ENCODE peak calls at places on chromosome 11, in nine cellular contexts. M is uterus, Z is fibroblast of the aortic adventitia, Y is brain microvascular endothelial cell, R is nephron progenitor cell, Q is left ventricle myocardium inferior, I is psoas muscle, K is natural killer cell, N is Peyer's patch. P is an unnamed sample.

GRCh38 chr11:6568191-6568918 is 35.1 kb downstream of the RRP8 start:
- DNase-seq in M (no peak), Z (peak; percentile 85), Y (peak; percentile 45), R (no peak), Q (peak; percentile 51), I (no peak), K (no peak), N (no peak), P (no peak)

GRCh38 chr11:109401532-109401931 is 20.5 kb upstream of the C11orf87 start:
- DNase-seq in M (no peak), Z (peak; percentile 25), Y (no peak), R (no peak), Q (no peak), I (no peak), K (no peak), N (no peak), P (no peak)

GRCh38 chr11:85685820-85686459 is at the start of gene CCDC89:
- DNase-seq in M (peak; percentile 93), Z (peak; percentile 99), Y (peak; percentile 98), R (no peak), Q (peak; percentile 77), I (peak; percentile 66), K (no peak), N (no peak), P (peak; percentile 76)

GRCh38 chr11:59611570-59612565 is 3.7 kb downstream of the OSBP start:
- DNase-seq in M (no peak), Z (peak; percentile 28), Y (no peak), R (no peak), Q (no peak), I (no peak), K (no peak), N (no peak), P (no peak)

GRCh38 chr11:114077482-114078305 is 18.2 kb downstream of the ZBTB16 start:
- DNase-seq in M (no peak), Z (no peak), Y (no peak), R (no peak), Q (no peak), I (no peak), K (peak; percentile 18), N (peak; percentile 64), P (no peak)

GRCh38 chr11:69076129-69076791 is 27.5 kb downstream of the TPCN2 start:
- DNase-seq in M (no peak), Z (no peak), Y (peak; percentile 38), R (no peak), Q (no peak), I (no peak), K (no peak), N (no peak), P (no peak)

GRCh38 chr11:35549787-35550186 is 24.4 kb upstream of the PAMR1 start:
- DNase-seq in M (no peak), Z (peak; percentile 95), Y (peak; percentile 97), R (peak; percentile 18), Q (no peak), I (no peak), K (no peak), N (no peak), P (no peak)

GRCh38 chr11:35021589-35021988 is 105.2 kb downstream of the PDHX start:
- DNase-seq in M (no peak), Z (no peak), Y (no peak), R (no peak), Q (no peak), I (no peak), K (no peak), N (no peak), P (no peak)

GRCh38 chr11:125398475-125398874 is 97.6 kb downstream of the FEZ1 start:
- DNase-seq in M (no peak), Z (no peak), Y (no peak), R (no peak), Q (no peak), I (no peak), K (no peak), N (no peak), P (no peak)

GRCh38 chr11:119797736-119798135 is 68.7 kb upstream of the NECTIN1 start:
- DNase-seq in M (no peak), Z (no peak), Y (no peak), R (peak; percentile 36), Q (no peak), I (no peak), K (no peak), N (no peak), P (no peak)

GRCh38 chr11:81749245-81749644 is 984.4 kb downstream of the FAM181B start:
- DNase-seq in M (no peak), Z (no peak), Y (no peak), R (no peak), Q (no peak), I (no peak), K (no peak), N (no peak), P (no peak)

GRCh38 chr11:87252869-87253268 is 215.1 kb downstream of the TMEM135 start:
- DNase-seq in M (no peak), Z (no peak), Y (no peak), R (no peak), Q (no peak), I (no peak), K (no peak), N (no peak), P (no peak)

GRCh38 chr11:6319879-6320410 is 356 bp downstream of the CAVIN3 start:
- DNase-seq in M (peak; percentile 95), Z (peak; percentile 96), Y (peak; percentile 91), R (peak; percentile 60), Q (peak; percentile 96), I (peak; percentile 86), K (no peak), N (peak; percentile 35), P (peak; percentile 62)

GRCh38 chr11:76419896-76420295 is 24.9 kb upstream of the EMSY start:
- DNase-seq in M (no peak), Z (no peak), Y (no peak), R (no peak), Q (no peak), I (no peak), K (no peak), N (no peak), P (no peak)

DNA sequence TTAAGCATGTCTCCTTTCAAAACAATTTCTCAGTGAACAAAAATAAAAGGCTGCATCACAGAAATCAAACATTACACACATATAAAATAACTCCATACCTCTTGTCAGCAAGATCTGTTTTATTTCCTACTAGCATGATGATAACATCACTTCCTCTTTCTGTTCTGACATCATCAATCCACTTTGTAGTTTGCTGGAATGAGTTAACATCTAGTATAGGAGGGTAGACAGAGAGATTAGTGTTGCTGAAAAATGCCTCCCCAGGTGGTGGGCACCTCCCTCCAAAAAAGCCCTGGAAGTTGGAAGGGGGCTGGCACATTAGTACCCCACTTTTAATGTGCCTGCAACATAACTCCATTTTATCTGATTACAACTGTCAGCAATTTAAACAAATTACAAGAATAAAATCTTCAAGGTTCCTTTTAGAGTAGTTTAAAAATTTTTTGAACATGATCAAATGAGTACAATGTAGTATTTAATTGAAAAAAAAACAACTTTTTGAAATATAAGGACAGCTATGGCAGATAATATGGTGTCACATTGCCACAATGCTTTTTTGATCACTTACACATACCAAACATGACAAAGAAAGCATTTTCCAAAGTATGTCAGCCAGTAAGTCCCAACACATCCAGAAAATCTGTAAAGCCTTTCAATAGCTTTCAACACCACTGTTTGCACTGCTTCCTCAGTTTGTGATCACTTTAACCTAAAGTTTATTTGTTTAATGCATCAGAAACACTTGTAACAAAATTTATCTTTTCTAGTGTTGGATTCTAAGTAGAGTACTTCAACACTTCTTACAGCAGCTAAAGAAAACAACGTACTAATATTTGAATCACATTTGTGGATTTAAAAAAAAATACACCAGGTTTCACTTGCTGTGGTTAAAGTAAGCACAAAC is 44.5 kb downstream of the RAB6A start:
- DNase-seq in M (no peak), Z (no peak), Y (no peak), R (no peak), Q (no peak), I (no peak), K (no peak), N (no peak), P (no peak)
- TF ChIP-seq CTCF in M (no peak), Z (no peak), Y (no peak), R (no peak), Q (no peak), I (no peak), K (no peak), N (no peak), P (no peak)

DNA sequence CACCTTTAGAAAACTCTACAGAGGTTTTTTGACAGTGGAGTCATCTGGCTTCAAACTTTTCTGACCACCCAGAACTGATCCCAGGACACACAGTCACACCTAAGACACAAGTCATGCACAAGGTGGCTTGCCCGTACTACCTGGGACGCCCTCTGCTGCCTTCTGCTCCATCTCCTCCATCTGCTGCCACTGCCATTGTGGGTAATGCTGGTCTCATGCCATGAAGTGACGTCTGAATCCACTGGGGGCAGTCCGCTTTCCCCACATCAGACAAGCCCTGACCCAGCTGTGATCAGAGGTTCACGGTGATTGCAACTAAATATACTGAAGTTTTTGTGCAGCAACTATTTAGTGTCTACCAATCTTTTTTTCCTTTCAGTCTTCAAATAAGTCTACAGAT is 5.4 kb upstream of the NDUFS8 start:
- DNase-seq in M (no peak), Z (no peak), Y (no peak), R (no peak), Q (no peak), I (no peak), K (no peak), N (no peak), P (no peak)
- TF ChIP-seq CTCF in M (no peak), Z (no peak), Y (peak; percentile 30), R (no peak), Q (no peak), I (no peak), K (no peak), N (no peak), P (no peak)

DNA sequence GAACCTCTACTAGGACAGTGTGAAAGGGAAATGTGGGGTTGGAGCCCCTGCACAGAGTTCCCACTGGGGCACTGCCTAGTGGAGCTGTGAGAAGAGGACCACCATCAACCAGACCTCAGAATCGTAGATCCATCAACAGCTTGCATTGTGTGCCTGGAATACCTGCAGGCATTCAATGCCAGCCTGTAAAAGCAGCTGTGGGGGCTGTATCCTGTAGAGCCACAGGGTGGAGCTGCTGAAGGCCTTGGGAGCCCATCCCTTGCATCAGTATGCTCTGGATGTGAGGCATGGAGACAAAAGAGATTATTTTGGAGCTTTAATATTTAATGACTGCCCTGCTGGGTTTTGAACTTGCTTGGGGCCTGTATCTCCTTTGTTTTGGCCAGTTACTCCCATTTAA is 46.3 kb downstream of the PGR start:
- DNase-seq in M (no peak), Z (no peak), Y (no peak), R (no peak), Q (no peak), I (no peak), K (no peak), N (no peak), P (no peak)
- TF ChIP-seq CTCF in M (no peak), Z (no peak), Y (no peak), R (no peak), Q (no peak), I (no peak), K (no peak), N (no peak), P (no peak)

GRCh38 chr11:103596323-103596722 is 440.1 kb upstream of the DDI1 start:
- DNase-seq in M (no peak), Z (no peak), Y (no peak), R (no peak), Q (no peak), I (no peak), K (no peak), N (no peak), P (no peak)

GRCh38 chr11:103604310-103604709 is 432.1 kb upstream of the DDI1 start:
- DNase-seq in M (no peak), Z (no peak), Y (no peak), R (no peak), Q (no peak), I (no peak), K (no peak), N (no peak), P (no peak)

GRCh38 chr11:103602846-103603245 is 433.6 kb upstream of the DDI1 start:
- DNase-seq in M (no peak), Z (no peak), Y (no peak), R (no peak), Q (no peak), I (no peak), K (no peak), N (no peak), P (no peak)

GRCh38 chr11:103601230-103601846 is 435.1 kb upstream of the DDI1 start:
- DNase-seq in M (no peak), Z (peak; percentile 79), Y (peak; percentile 61), R (peak; percentile 46), Q (no peak), I (no peak), K (no peak), N (no peak), P (no peak)
- TF ChIP-seq CTCF in M (peak; percentile 54), Z (peak; percentile 94), Y (peak; percentile 89), R (peak; percentile 85), Q (peak; percentile 93), I (peak; percentile 85), K (peak; percentile 53), N (peak; percentile 74), P (no peak)